ENCODE peak calls at places on chromosomes 1 and 21, in four cellular contexts. V is stomach, S is HCT116, Y is ovary. X is an unnamed sample. For H3K27me3, the result is how much of the 10 kb centered on the place peaks cover.

GRCh38 chr1:1968767-1969504 is 34.6 kb downstream of the CFAP74 start:
- DNase-seq in V (no peak), S (peak), Y (no peak), X (no peak)

GRCh38 chr1:51072040-51072439 is 30.0 kb upstream of the C1orf185 start:
- DNase-seq in V (no peak), S (no peak), Y (no peak), X (no peak)

GRCh38 chr1:201316556-201316955 is 33.2 kb downstream of the PKP1 start:
- DNase-seq in V (no peak), S (no peak), Y (no peak), X (no peak)

GRCh38 chr1:36154765-36155559 is 998 bp upstream of the MAP7D1 start:
- DNase-seq in V (no peak), S (no peak), Y (peak), X (peak)

GRCh38 chr1:152968248-152968647 is 2.2 kb upstream of the SPRR4 start:
- DNase-seq in V (no peak), S (no peak), Y (no peak), X (no peak)

GRCh38 chr1:13813398-13814012 is 113.5 kb downstream of the PRDM2 start:
- DNase-seq in V (no peak), S (no peak), Y (peak), X (peak)

GRCh38 chr1:247465796-247466195 is 7.9 kb upstream of the OR2B11 start:
- DNase-seq in V (no peak), S (no peak), Y (no peak), X (no peak)

GRCh38 chr1:169107673-169108160 is 1.2 kb downstream of the ATP1B1 start:
- DNase-seq in V (no peak), S (no peak), Y (peak), X (peak)

GRCh38 chr1:185440877-185441276 is 123.8 kb upstream of the IVNS1ABP start:
- DNase-seq in V (no peak), S (no peak), Y (no peak), X (no peak)

GRCh38 chr21:46459356-46460112 is 843 bp downstream of the DIP2A start:
- DNase-seq in V (peak), S (no peak), Y (peak), X (peak)

GRCh38 chr1:42933610-42934009 is 25.1 kb downstream of the SLC2A1 start:
- DNase-seq in V (no peak), S (no peak), Y (no peak), X (no peak)

GRCh38 chr1:54835970-54836369 is 34.8 kb upstream of the TTC22 start:
- DNase-seq in V (peak), S (no peak), Y (no peak), X (peak)

GRCh38 chr21:45983981-45984551 is 2.5 kb downstream of the COL6A1 start:
- DNase-seq in V (no peak), S (no peak), Y (peak), X (no peak)

GRCh38 chr1:218575856-218576255 is 230.7 kb downstream of the TGFB2 start:
- DNase-seq in V (no peak), S (no peak), Y (no peak), X (no peak)

GRCh38 chr1:53409233-53409632 is 50.0 kb upstream of the DMRTB1 start:
- DNase-seq in V (no peak), S (no peak), Y (no peak), X (no peak)

GRCh38 chr1:92736395-92736794 is 48.5 kb downstream of the EVI5 start:
- DNase-seq in V (no peak), S (no peak), Y (no peak), X (no peak)

GRCh38 chr1:183735069-183735860 is 69.7 kb upstream of the RGL1 start:
- DNase-seq in V (no peak), S (no peak), Y (no peak), X (no peak)

GRCh38 chr1:150609726-150610125 is 19.7 kb downstream of the ENSA start:
- DNase-seq in V (no peak), S (no peak), Y (no peak), X (no peak)

GRCh38 chr1:211574705-211575104 is 4.3 kb downstream of the SLC30A1 start:
- DNase-seq in V (no peak), S (no peak), Y (no peak), X (no peak)

GRCh38 chr21:33650230-33650629 is 7.9 kb downstream of the ITSN1 start:
- DNase-seq in V (no peak), S (no peak), Y (no peak), X (no peak)

GRCh38 chr1:228088586-228089498 is 6.3 kb downstream of the ARF1 start:
- DNase-seq in V (peak), S (no peak), Y (peak), X (no peak)
- TF ChIP-seq POLR2A in V (no peak), S (no peak), Y (no peak), X (no peak)

GRCh38 chr1:10529772-10530171 is 55.0 kb downstream of the PEX14 start:
- DNase-seq in V (no peak), S (no peak), Y (no peak), X (no peak)
- H3K27ac ChIP-seq in V (peak), S (no peak), Y (no peak), X (peak)

DNA sequence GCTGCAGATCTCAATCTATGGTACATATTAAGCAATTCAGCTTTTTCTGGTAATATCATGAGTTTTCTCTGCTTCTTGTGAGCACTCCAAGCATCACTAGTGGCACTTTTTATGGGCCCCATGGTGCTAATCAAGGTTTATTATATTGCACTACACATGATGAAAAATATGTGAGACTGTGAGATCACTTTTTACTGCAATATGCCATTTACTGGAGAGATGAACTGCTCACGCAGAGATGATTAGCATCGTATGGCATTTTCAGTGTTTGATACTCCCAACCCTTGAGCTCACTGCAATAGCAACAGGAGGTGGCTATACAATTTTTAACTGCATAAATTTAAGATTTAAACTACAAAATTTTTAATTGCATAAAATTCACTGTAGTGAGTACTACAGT is 8.7 kb upstream of the KCNK1 start:
- DNase-seq in V (no peak), S (no peak), Y (no peak), X (no peak)
- H3K27me3 ChIP-seq in V (under half), S (under half), Y (under half), X (under half)

GRCh38 chr1:9892563-9893528 is 17.2 kb downstream of the CTNNBIP1 start:
- DNase-seq in V (peak), S (peak), Y (no peak), X (peak)
- TF ChIP-seq POLR2A in V (no peak), S (no peak), Y (no peak), X (no peak)

X was measured in thyroid gland.